ENCODE peak calls at places on chromosomes 6 and 20, in seven cellular contexts. G is AG04450; U is AG09319; D is sigmoid colon; O is CD4-positive, alpha-beta T cell; X is progenitor cell of endocrine pancreas; A is coronary artery. C is an unnamed sample.

GRCh38 chr6:134235937-134236751 is 81.8 kb downstream of the SGK1 start:
- DNase-seq in A (no peak), U (no peak), G (peak; percentile 29), D (no peak), O (no peak), X (no peak), C (peak; percentile 61)

GRCh38 chr6:293185-294174 is 1.2 kb downstream of the DUSP22 start:
- DNase-seq in X (no peak), G (no peak), A (peak; percentile 84), O (no peak), U (no peak), D (peak; percentile 82), C (peak; percentile 61)

GRCh38 chr6:105259912-105260889 is 80.4 kb upstream of the POPDC3 start:
- DNase-seq in U (no peak), D (no peak), X (no peak), G (no peak), O (no peak), A (no peak), C (no peak)

GRCh38 chr20:11843289-11843688 is 74.4 kb upstream of the BTBD3 start:
- DNase-seq in D (no peak), A (no peak), X (no peak), O (no peak), U (no peak), G (no peak), C (no peak)

GRCh38 chr6:152136449-152136825 is 329.0 kb downstream of the ESR1 start:
- DNase-seq in U (no peak), O (no peak), G (no peak), A (no peak), X (no peak), D (no peak), C (peak; percentile 47)

GRCh38 chr20:50015993-50016770 is 33.4 kb downstream of the SNAI1 start:
- DNase-seq in X (no peak), O (no peak), U (no peak), D (peak; percentile 83), A (no peak), G (no peak), C (no peak)

GRCh38 chr6:39876111-39876510 is 58.2 kb downstream of the MOCS1 start:
- DNase-seq in A (no peak), G (no peak), X (no peak), U (no peak), O (no peak), D (no peak), C (no peak)

GRCh38 chr20:38985603-38986170 is 23.5 kb downstream of the DHX35 start:
- DNase-seq in X (no peak), G (no peak), A (no peak), U (peak; percentile 71), D (no peak), O (no peak), C (peak; percentile 6)

GRCh38 chr6:125743604-125744003 is 5.8 kb upstream of the HEY2 start:
- DNase-seq in G (no peak), A (no peak), O (no peak), D (no peak), X (no peak), U (no peak), C (no peak)

GRCh38 chr6:157811137-157811475 is 11.9 kb upstream of the SNX9 start:
- DNase-seq in U (no peak), X (no peak), D (no peak), O (no peak), A (no peak), G (no peak), C (no peak)

GRCh38 chr6:83708970-83709747 is at the start of gene SNAP91:
- DNase-seq in O (no peak), D (peak; percentile 56), X (peak; percentile 53), U (no peak), G (no peak), A (no peak), C (peak; percentile 26)

GRCh38 chr20:50169329-50169823 is 15.9 kb upstream of the PEDS1 start:
- DNase-seq in U (peak; percentile 50), O (peak; percentile 84), A (no peak), G (peak; percentile 50), X (peak; percentile 60), D (peak; percentile 88), C (peak; percentile 80)

GRCh38 chr20:46308258-46309157 is at the start of gene CDH22:
- DNase-seq in A (no peak), U (no peak), X (peak; percentile 47), G (no peak), D (no peak), O (no peak), C (no peak)

GRCh38 chr20:2652724-2653510 is 485 bp downstream of the NOP56 start:
- DNase-seq in O (peak; percentile 5), G (no peak), U (no peak), X (peak; percentile 23), D (no peak), A (no peak), C (no peak)

GRCh38 chr6:45728674-45729073 is 287.0 kb downstream of the CLIC5 start:
- DNase-seq in D (no peak), X (no peak), U (no peak), A (no peak), O (no peak), G (no peak), C (peak; percentile 97)

GRCh38 chr6:36805917-36806316 is 33.3 kb downstream of the CPNE5 start:
- DNase-seq in U (no peak), G (no peak), A (no peak), O (no peak), X (no peak), D (no peak), C (no peak)

GRCh38 chr6:159772196-159772595 is 10.4 kb downstream of the ACAT2 start:
- DNase-seq in A (no peak), O (no peak), G (no peak), D (no peak), U (no peak), X (no peak), C (no peak)

DNA sequence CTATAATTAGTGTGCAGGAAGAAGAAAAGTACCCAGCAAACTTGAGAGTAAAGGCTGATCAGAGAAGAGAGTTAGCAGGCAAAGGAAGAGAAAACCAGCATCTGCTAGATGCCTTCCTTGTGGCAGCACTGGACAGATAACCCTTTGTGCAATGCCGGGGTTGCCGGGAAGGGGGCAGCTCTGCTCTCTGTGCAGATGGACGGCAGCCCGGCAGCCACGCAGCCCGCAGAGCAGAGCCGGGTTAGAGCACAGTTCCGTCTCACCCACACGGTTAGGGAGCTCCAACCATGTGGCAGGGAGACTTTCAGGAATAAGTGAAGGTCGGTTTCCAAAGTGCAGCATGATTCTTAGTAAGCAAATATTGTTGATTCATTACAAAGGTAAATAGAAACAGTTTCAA is 80.0 kb upstream of the RPS6KA2 start:
- DNase-seq in U (no peak), X (peak; percentile 50), A (no peak), D (no peak), O (no peak), G (no peak), C (peak; percentile 28)
- TF ChIP-seq CTCF in U (peak; percentile 10), X (peak; percentile 62), A (no peak), D (no peak), O (no peak), G (peak; percentile 36), C (no peak)

GRCh38 chr6:33746651-33747100 is at the start of gene IP6K3:
- DNase-seq in A (no peak), O (no peak), U (no peak), G (no peak), D (peak; percentile 86), X (no peak), C (peak; percentile 22)

GRCh38 chr6:33745558-33745957 is 1.1 kb downstream of the IP6K3 start:
- DNase-seq in G (no peak), D (peak; percentile 78), O (no peak), A (no peak), U (no peak), X (no peak), C (no peak)

GRCh38 chr6:33747823-33748222 is 1.1 kb upstream of the IP6K3 start:
- DNase-seq in D (no peak), X (no peak), G (no peak), A (no peak), O (no peak), U (no peak), C (no peak)

GRCh38 chr6:33744895-33745546 is 1.7 kb downstream of the IP6K3 start:
- DNase-seq in A (no peak), X (no peak), U (no peak), O (no peak), D (peak; percentile 94), G (no peak), C (no peak)

GRCh38 chr6:33746036-33746600 is 587 bp downstream of the IP6K3 start:
- DNase-seq in A (peak; percentile 88), U (no peak), X (no peak), G (no peak), O (no peak), D (peak; percentile 96), C (peak; percentile 85)
- TF ChIP-seq CTCF in A (no peak), U (no peak), X (no peak), G (peak; percentile 13), O (no peak), D (peak; percentile 16), C (no peak)

DNA sequence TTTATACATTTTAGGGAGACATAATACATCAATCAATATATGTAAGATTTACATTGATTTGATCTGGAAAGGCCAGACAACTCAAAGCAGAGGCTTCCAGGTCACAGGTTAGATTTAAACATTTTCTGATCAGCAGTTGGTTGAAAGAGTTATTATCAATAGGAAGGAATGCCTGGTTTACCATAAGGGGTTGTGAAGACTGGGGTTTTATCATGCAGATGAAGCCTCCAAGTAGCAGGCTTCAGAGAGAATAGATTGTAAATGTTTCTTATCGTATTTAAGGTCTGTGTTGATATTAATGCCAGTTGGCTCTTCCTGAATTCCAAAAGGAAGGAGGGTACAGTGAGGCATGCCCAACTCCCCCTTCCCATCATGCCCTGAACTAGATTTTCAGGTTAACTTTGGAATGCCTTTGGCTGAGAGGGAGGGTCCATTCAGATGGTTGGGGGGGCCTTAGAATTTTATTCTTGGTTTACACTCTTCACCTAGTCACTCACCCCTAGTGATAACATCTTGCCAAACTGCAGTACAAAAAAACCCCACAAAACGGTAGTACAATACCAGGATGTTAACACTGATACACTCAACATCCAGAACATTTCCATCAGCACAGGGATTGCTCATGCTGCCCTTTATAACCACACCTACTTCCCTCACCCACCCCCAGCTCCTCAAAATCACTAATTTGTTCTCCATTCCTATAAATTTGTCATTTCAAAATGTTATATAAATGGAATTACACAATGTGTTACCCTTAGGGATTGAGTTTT is 259.6 kb upstream of the PLN start:
- DNase-seq in A (no peak), X (no peak), G (no peak), D (no peak), U (no peak), O (no peak), C (peak; percentile 30)
- TF ChIP-seq CTCF in A (no peak), X (no peak), G (peak; percentile 55), D (peak; percentile 11), U (peak; percentile 38), O (no peak), C (peak; percentile 30)

DNA sequence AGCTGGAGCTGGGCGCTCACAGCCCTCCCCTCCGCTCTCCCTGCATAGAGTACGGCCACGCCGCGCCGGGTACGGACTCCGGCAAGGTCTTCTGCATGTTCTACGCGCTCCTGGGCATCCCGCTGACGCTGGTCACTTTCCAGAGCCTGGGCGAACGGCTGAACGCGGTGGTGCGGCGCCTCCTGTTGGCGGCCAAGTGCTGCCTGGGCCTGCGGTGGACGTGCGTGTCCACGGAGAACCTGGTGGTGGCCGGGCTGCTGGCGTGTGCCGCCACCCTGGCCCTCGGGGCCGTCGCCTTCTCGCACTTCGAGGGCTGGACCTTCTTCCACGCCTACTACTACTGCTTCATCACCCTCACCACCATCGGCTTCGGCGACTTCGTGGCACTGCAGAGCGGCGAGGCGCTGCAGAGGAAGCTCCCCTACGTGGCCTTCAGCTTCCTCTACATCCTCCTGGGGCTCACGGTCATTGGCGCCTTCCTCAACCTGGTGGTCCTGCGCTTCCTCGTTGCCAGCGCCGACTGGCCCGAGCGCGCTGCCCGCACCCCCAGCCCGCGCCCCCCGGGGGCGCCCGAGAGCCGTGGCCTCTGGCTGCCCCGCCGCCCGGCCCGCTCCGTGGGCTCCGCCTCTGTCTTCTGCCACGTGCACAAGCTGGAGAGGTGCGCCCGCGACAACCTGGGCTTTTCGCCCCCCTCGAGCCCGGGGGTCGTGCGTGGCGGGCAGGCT is 4.6 kb downstream of the KCNK15 start:
- DNase-seq in U (no peak), G (no peak), O (no peak), X (no peak), A (no peak), D (no peak), C (no peak)
- TF ChIP-seq CTCF in U (peak; percentile 16), G (peak; percentile 3), O (no peak), X (no peak), A (no peak), D (no peak), C (no peak)